ENCODE peak calls at places on chromosomes 1 and 21, in seven cellular contexts. I, D, R, O, J, A and U are unnamed samples.

GRCh38 chr1:229164338-229164737 is 106.6 kb upstream of the RAB4A start:
- DNase-seq in I (no peak), D (no peak), R (no peak), O (no peak), J (no peak), A (no peak), U (no peak)

GRCh38 chr1:200866521-200866920 is 6.3 kb upstream of the GPR25 start:
- DNase-seq in I (no peak), D (no peak), R (no peak), O (no peak), J (no peak), A (no peak), U (no peak)

GRCh38 chr1:215497516-215497915 is 69.6 kb upstream of the KCTD3 start:
- DNase-seq in I (no peak), D (no peak), R (no peak), O (no peak), J (no peak), A (no peak), U (no peak)

GRCh38 chr1:53598956-53599355 is 139.8 kb downstream of the DMRTB1 start:
- DNase-seq in I (no peak), D (no peak), R (no peak), O (no peak), J (no peak), A (no peak), U (no peak)

GRCh38 chr1:203628185-203628996 is 1.8 kb downstream of the ATP2B4 start:
- DNase-seq in I (no peak), D (no peak), R (peak), O (no peak), J (no peak), A (no peak), U (peak)

GRCh38 chr1:6163191-6163972 is 16.7 kb downstream of the CHD5 start:
- DNase-seq in I (no peak), D (no peak), R (no peak), O (no peak), J (no peak), A (no peak), U (peak)

GRCh38 chr1:150322310-150322709 is 977 bp downstream of the PRPF3 start:
- DNase-seq in I (no peak), D (no peak), R (peak), O (no peak), J (no peak), A (no peak), U (no peak)

GRCh38 chr21:27397578-27397977 is 430.7 kb upstream of the ADAMTS5 start:
- DNase-seq in I (no peak), D (no peak), R (no peak), O (no peak), J (no peak), A (no peak), U (no peak)

GRCh38 chr1:48654606-48655210 is 122.0 kb downstream of the BEND5 start:
- DNase-seq in I (no peak), D (no peak), R (no peak), O (no peak), J (no peak), A (no peak), U (no peak)

GRCh38 chr1:1157914-1158710 is 15.6 kb upstream of the TTLL10 start:
- DNase-seq in I (no peak), D (no peak), R (peak), O (no peak), J (no peak), A (peak), U (peak)

GRCh38 chr1:43550598-43551246 is 20.0 kb downstream of the PTPRF start:
- DNase-seq in I (no peak), D (no peak), R (no peak), O (no peak), J (no peak), A (no peak), U (no peak)